ENCODE peak calls at places on chromosomes 3 and 15, in four cellular contexts. One of them, this sample, is unnamed. For H3K27me3, the result is how much of the 10 kb centered on the place peaks cover.

GRCh38 chr3:58206406-58207011 is 4.3 kb downstream of the DNASE1L3 start:
- ATAC-seq in HCT116: peak
- ATAC-seq in HepG2: peak
- ATAC-seq in right lobe of liver: peak
- ATAC-seq in this sample: no peak

GRCh38 chr3:148943531-148944200 is 47.7 kb upstream of the GYG1 start:
- ATAC-seq in HepG2: peak
- ATAC-seq in HCT116: peak
- ATAC-seq in right lobe of liver: peak
- ATAC-seq in this sample: peak

GRCh38 chr3:73024836-73025235 is 28.2 kb downstream of the PPP4R2 start:
- ATAC-seq in right lobe of liver: no peak
- ATAC-seq in HCT116: peak
- ATAC-seq in HepG2: no peak
- ATAC-seq in this sample: no peak

GRCh38 chr15:73346735-73347312 is 21.9 kb downstream of the HCN4 start:
- ATAC-seq in HCT116: peak
- ATAC-seq in right lobe of liver: peak
- ATAC-seq in HepG2: peak
- ATAC-seq in this sample: no peak

GRCh38 chr3:168141405-168141993 is 45.8 kb upstream of the GOLIM4 start:
- ATAC-seq in right lobe of liver: no peak
- ATAC-seq in HCT116: no peak
- ATAC-seq in HepG2: no peak
- ATAC-seq in this sample: no peak

GRCh38 chr3:38026856-38027255 is 2.6 kb downstream of the PLCD1 start:
- ATAC-seq in right lobe of liver: no peak
- ATAC-seq in HCT116: no peak
- ATAC-seq in HepG2: no peak
- ATAC-seq in this sample: no peak

GRCh38 chr3:77464106-77464688 is 424.3 kb downstream of the ROBO2 start:
- ATAC-seq in HCT116: no peak
- ATAC-seq in HepG2: no peak
- ATAC-seq in right lobe of liver: no peak
- ATAC-seq in this sample: no peak

GRCh38 chr15:79676621-79677020 is 220.2 kb downstream of the MTHFS start:
- ATAC-seq in HCT116: no peak
- ATAC-seq in right lobe of liver: no peak
- ATAC-seq in HepG2: no peak
- ATAC-seq in this sample: no peak

GRCh38 chr15:63560741-63561448 is 36.3 kb upstream of the FBXL22 start:
- ATAC-seq in right lobe of liver: no peak
- ATAC-seq in HepG2: no peak
- ATAC-seq in HCT116: no peak
- ATAC-seq in this sample: no peak

GRCh38 chr3:189508784-189509489 is 122.3 kb upstream of the TP63 start:
- ATAC-seq in right lobe of liver: no peak
- ATAC-seq in HepG2: no peak
- ATAC-seq in HCT116: no peak
- ATAC-seq in this sample: peak

GRCh38 chr3:43638594-43639447 is 17.0 kb upstream of the ANO10 start:
- ATAC-seq in HepG2: peak
- ATAC-seq in right lobe of liver: no peak
- ATAC-seq in HCT116: peak
- ATAC-seq in this sample: no peak

GRCh38 chr3:172181936-172182708 is 142.7 kb downstream of the FNDC3B start:
- ATAC-seq in HepG2: no peak
- ATAC-seq in right lobe of liver: peak
- ATAC-seq in HCT116: peak
- ATAC-seq in this sample: no peak

GRCh38 chr15:79371581-79371980 is 60.6 kb upstream of the MINAR1 start:
- ATAC-seq in HCT116: no peak
- ATAC-seq in HepG2: no peak
- ATAC-seq in right lobe of liver: no peak
- ATAC-seq in this sample: no peak

GRCh38 chr3:116777181-116777840 is 67.7 kb downstream of the TUSC7 start:
- ATAC-seq in HepG2: no peak
- ATAC-seq in right lobe of liver: no peak
- ATAC-seq in HCT116: no peak
- ATAC-seq in this sample: no peak

GRCh38 chr3:44132061-44132460 is 109.6 kb upstream of the TOPAZ1 start:
- ATAC-seq in HCT116: no peak
- ATAC-seq in right lobe of liver: no peak
- ATAC-seq in HepG2: no peak
- ATAC-seq in this sample: no peak

GRCh38 chr3:27281671-27282150 is 87.5 kb downstream of the NEK10 start:
- ATAC-seq in right lobe of liver: peak
- ATAC-seq in HepG2: peak
- ATAC-seq in HCT116: no peak
- ATAC-seq in this sample: no peak

GRCh38 chr3:16374047-16375019 is 109.3 kb downstream of the OXNAD1 start:
- ATAC-seq in right lobe of liver: no peak
- ATAC-seq in HepG2: no peak
- ATAC-seq in HCT116: no peak
- ATAC-seq in this sample: no peak

GRCh38 chr15:43318990-43319771 is 11.2 kb downstream of the LCMT2 start:
- ATAC-seq in right lobe of liver: no peak
- ATAC-seq in HCT116: no peak
- ATAC-seq in HepG2: no peak
- ATAC-seq in this sample: no peak

GRCh38 chr15:84859143-84859542 is 25.3 kb upstream of the SLC28A1 start:
- ATAC-seq in right lobe of liver: no peak
- ATAC-seq in HepG2: no peak
- ATAC-seq in HCT116: peak
- ATAC-seq in this sample: no peak

GRCh38 chr3:168939651-168940238 is 723.8 kb downstream of the MECOM start:
- ATAC-seq in HCT116: no peak
- ATAC-seq in right lobe of liver: no peak
- ATAC-seq in HepG2: no peak
- ATAC-seq in this sample: no peak

GRCh38 chr3:71611099-71611498 is 27.6 kb upstream of the FOXP1 start:
- ATAC-seq in right lobe of liver: peak
- ATAC-seq in HepG2: no peak
- ATAC-seq in HCT116: no peak
- ATAC-seq in this sample: no peak

GRCh38 chr15:100559330-100559729 is 30.6 kb upstream of the CERS3 start:
- ATAC-seq in right lobe of liver: peak
- ATAC-seq in HCT116: no peak
- ATAC-seq in HepG2: no peak
- ATAC-seq in this sample: peak

GRCh38 chr3:49533786-49534519 is 20.3 kb upstream of the BSN start:
- ATAC-seq in HepG2: no peak
- ATAC-seq in HCT116: no peak
- ATAC-seq in right lobe of liver: no peak
- ATAC-seq in this sample: peak

GRCh38 chr15:64907991-64908390 is 3.7 kb upstream of the ANKDD1A start:
- ATAC-seq in HepG2: no peak
- ATAC-seq in HCT116: no peak
- ATAC-seq in right lobe of liver: no peak
- ATAC-seq in this sample: no peak

GRCh38 chr3:17740703-17741102 is 1.7 kb downstream of the TBC1D5 start:
- ATAC-seq in HCT116: no peak
- ATAC-seq in HepG2: peak
- ATAC-seq in right lobe of liver: no peak
- ATAC-seq in this sample: no peak

DNA sequence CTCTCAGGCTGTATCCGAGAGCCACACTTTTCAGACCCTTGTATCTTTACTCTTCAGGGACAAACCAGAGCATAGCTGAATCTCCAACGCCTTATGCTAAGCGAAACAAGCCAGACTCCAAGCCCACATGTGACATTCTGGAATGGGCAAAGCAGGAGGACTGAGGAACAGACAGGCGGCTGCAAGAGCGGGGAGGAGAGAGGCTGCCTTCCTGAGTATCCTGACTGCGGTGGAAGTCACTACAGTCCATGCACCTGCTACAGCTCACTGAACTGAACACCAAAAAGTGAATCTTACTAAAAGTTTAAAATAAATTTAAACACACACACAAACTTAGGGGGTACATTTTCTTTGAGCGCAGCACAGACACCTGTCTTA is 1.5 kb downstream of the CYFIP1 start:
- ATAC-seq in right lobe of liver: no peak
- ATAC-seq in HCT116: no peak
- ATAC-seq in HepG2: peak
- ATAC-seq in this sample: no peak
- H3K27me3 ChIP-seq in right lobe of liver: under half
- H3K27me3 ChIP-seq in HCT116: under half
- H3K27me3 ChIP-seq in HepG2: under half
- H3K27me3 ChIP-seq in this sample: under half

GRCh38 chr3:146503459-146504202 is 34.3 kb upstream of the PLSCR2 start:
- ATAC-seq in HCT116: peak
- ATAC-seq in HepG2: peak
- ATAC-seq in right lobe of liver: no peak
- ATAC-seq in this sample: no peak
- TF ChIP-seq CTCF in HCT116: peak
- TF ChIP-seq CTCF in HepG2: no peak
- TF ChIP-seq CTCF in right lobe of liver: peak
- TF ChIP-seq CTCF in this sample: no peak

GRCh38 chr3:63853106-63853505 is 10.5 kb downstream of the THOC7 start:
- ATAC-seq in right lobe of liver: no peak
- ATAC-seq in HepG2: no peak
- ATAC-seq in HCT116: no peak
- ATAC-seq in this sample: no peak

GRCh38 chr3:63849175-63849574 is 14.4 kb downstream of the THOC7 start:
- ATAC-seq in HepG2: no peak
- ATAC-seq in right lobe of liver: no peak
- ATAC-seq in HCT116: peak
- ATAC-seq in this sample: no peak

GRCh38 chr3:63855333-63855940 is 8.2 kb downstream of the THOC7 start:
- ATAC-seq in HepG2: no peak
- ATAC-seq in HCT116: no peak
- ATAC-seq in right lobe of liver: peak
- ATAC-seq in this sample: no peak

GRCh38 chr3:63847718-63848450 is 15.7 kb downstream of the THOC7 start:
- ATAC-seq in HCT116: no peak
- ATAC-seq in right lobe of liver: no peak
- ATAC-seq in HepG2: no peak
- ATAC-seq in this sample: no peak

DNA sequence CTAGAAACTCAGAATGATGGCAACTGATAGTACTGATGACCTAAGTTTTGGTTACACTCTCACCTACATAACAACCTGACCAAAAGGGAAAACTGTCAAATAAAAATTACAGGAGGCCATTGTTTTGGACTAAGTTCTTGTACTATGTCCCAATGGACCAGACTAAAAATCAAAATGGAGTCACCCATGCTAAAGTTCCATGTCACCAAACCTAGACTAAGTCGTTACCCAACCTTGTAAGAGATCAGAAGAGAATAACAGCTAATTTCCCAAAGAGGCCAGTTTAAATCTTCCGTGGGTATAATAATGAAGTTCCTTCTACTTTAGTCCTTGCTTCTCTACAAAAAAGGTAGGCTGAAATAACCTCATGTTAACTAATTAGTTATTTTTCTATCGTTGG is 12.3 kb downstream of the THOC7 start:
- ATAC-seq in HCT116: no peak
- ATAC-seq in HepG2: no peak
- ATAC-seq in right lobe of liver: no peak
- ATAC-seq in this sample: no peak
- H3K27ac ChIP-seq in HCT116: no peak
- H3K27ac ChIP-seq in HepG2: no peak
- H3K27ac ChIP-seq in right lobe of liver: no peak
- H3K27ac ChIP-seq in this sample: no peak

GRCh38 chr15:96417760-96418130 is 87.2 kb downstream of the NR2F2 start:
- ATAC-seq in HepG2: no peak
- ATAC-seq in right lobe of liver: no peak
- ATAC-seq in HCT116: no peak
- ATAC-seq in this sample: no peak
- H3K27me3 ChIP-seq in HepG2: half or more
- H3K27me3 ChIP-seq in right lobe of liver: under half
- H3K27me3 ChIP-seq in HCT116: half or more
- H3K27me3 ChIP-seq in this sample: half or more

DNA sequence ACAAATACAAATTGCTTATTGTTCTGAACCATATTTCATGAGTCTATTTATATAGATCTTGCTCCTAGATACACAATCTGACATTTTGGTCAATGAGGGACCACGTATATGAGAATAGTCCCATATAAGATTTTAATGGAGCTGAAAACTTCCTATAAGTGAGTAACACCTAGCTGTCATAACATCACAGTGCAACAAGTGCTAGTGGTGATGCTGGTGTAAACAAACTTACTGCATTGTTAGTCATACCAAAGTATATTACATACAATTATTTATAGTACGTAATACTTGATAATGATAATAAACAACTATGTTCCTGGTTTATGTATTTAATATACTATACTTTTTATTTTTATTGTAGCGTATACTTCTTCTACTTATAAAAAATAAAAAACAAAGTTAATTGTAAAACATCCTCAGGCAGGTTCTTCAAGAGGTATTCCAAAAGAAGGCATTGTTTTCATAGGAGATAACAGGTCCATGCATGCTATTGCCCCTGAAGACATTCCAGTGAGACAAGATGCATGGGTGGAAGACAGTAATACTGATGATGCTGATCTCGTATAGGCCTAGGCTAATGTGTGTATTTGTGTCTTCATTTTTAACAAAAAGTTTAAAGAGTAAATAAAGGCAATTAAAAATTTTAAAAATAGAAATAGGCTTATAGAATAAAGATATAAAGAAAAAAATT is 46.8 kb upstream of the NAALADL2 start:
- ATAC-seq in right lobe of liver: no peak
- ATAC-seq in HCT116: no peak
- ATAC-seq in HepG2: no peak
- ATAC-seq in this sample: no peak
- TF ChIP-seq CTCF in right lobe of liver: no peak
- TF ChIP-seq CTCF in HCT116: no peak
- TF ChIP-seq CTCF in HepG2: no peak
- TF ChIP-seq CTCF in this sample: no peak

GRCh38 chr3:55592572-55592971 is 105.5 kb upstream of the WNT5A start:
- ATAC-seq in HCT116: no peak
- ATAC-seq in right lobe of liver: no peak
- ATAC-seq in HepG2: no peak
- ATAC-seq in this sample: no peak
- H3K27ac ChIP-seq in HCT116: no peak
- H3K27ac ChIP-seq in right lobe of liver: no peak
- H3K27ac ChIP-seq in HepG2: no peak
- H3K27ac ChIP-seq in this sample: no peak

GRCh38 chr15:38189651-38190280 is 62.9 kb upstream of the SPRED1 start:
- ATAC-seq in right lobe of liver: no peak
- ATAC-seq in HCT116: no peak
- ATAC-seq in HepG2: no peak
- ATAC-seq in this sample: no peak
- H3K27me3 ChIP-seq in right lobe of liver: under half
- H3K27me3 ChIP-seq in HCT116: under half
- H3K27me3 ChIP-seq in HepG2: under half
- H3K27me3 ChIP-seq in this sample: under half

This sample was measured in gastroesophageal sphincter.